ENCODE peak calls at places on chromosome 14, in ten cellular contexts. One of them, this sample, is unnamed.

GRCh38 chr14:39426605-39427004 is 5.6 kb downstream of the FBXO33 start:
- DNase-seq in lung microvascular endothelial cell: peak
- DNase-seq in GOT3: no peak
- DNase-seq in RPMI7951: peak
- DNase-seq in KBM-7: peak
- DNase-seq in WTC11: no peak
- DNase-seq in IMR-90: peak
- DNase-seq in SW480: peak
- DNase-seq in fibroblast of the conjunctiva: peak
- DNase-seq in substantia nigra: no peak
- DNase-seq in this sample: peak

GRCh38 chr14:93951798-93952540 is 24.4 kb downstream of the ASB2 start:
- DNase-seq in lung microvascular endothelial cell: no peak
- DNase-seq in GOT3: no peak
- DNase-seq in RPMI7951: no peak
- DNase-seq in KBM-7: no peak
- DNase-seq in WTC11: no peak
- DNase-seq in IMR-90: peak
- DNase-seq in SW480: no peak
- DNase-seq in fibroblast of the conjunctiva: no peak
- DNase-seq in substantia nigra: no peak
- DNase-seq in this sample: no peak

GRCh38 chr14:59870277-59871165 is at the start of gene RTN1:
- DNase-seq in lung microvascular endothelial cell: peak
- DNase-seq in GOT3: peak
- DNase-seq in RPMI7951: peak
- DNase-seq in KBM-7: peak
- DNase-seq in WTC11: peak
- DNase-seq in IMR-90: peak
- DNase-seq in SW480: peak
- DNase-seq in fibroblast of the conjunctiva: no peak
- DNase-seq in substantia nigra: peak
- DNase-seq in this sample: no peak

GRCh38 chr14:24348186-24348585 is 8.4 kb upstream of the RIPK3 start:
- DNase-seq in lung microvascular endothelial cell: no peak
- DNase-seq in GOT3: no peak
- DNase-seq in RPMI7951: no peak
- DNase-seq in KBM-7: no peak
- DNase-seq in WTC11: no peak
- DNase-seq in IMR-90: no peak
- DNase-seq in SW480: no peak
- DNase-seq in fibroblast of the conjunctiva: no peak
- DNase-seq in substantia nigra: no peak
- DNase-seq in this sample: no peak

GRCh38 chr14:54486685-54487084 is 2.1 kb downstream of the GMFB start:
- DNase-seq in lung microvascular endothelial cell: no peak
- DNase-seq in GOT3: no peak
- DNase-seq in RPMI7951: no peak
- DNase-seq in KBM-7: no peak
- DNase-seq in WTC11: no peak
- DNase-seq in IMR-90: no peak
- DNase-seq in SW480: no peak
- DNase-seq in fibroblast of the conjunctiva: no peak
- DNase-seq in substantia nigra: no peak
- DNase-seq in this sample: no peak

GRCh38 chr14:48349689-48350088 is 674.3 kb upstream of the MDGA2 start:
- DNase-seq in lung microvascular endothelial cell: no peak
- DNase-seq in GOT3: no peak
- DNase-seq in RPMI7951: no peak
- DNase-seq in KBM-7: no peak
- DNase-seq in WTC11: no peak
- DNase-seq in IMR-90: peak
- DNase-seq in SW480: no peak
- DNase-seq in fibroblast of the conjunctiva: no peak
- DNase-seq in substantia nigra: no peak
- DNase-seq in this sample: no peak

GRCh38 chr14:22314183-22314820 is 274.7 kb downstream of the DAD1 start:
- DNase-seq in lung microvascular endothelial cell: peak
- DNase-seq in GOT3: no peak
- DNase-seq in RPMI7951: peak
- DNase-seq in KBM-7: peak
- DNase-seq in WTC11: no peak
- DNase-seq in IMR-90: peak
- DNase-seq in SW480: peak
- DNase-seq in fibroblast of the conjunctiva: peak
- DNase-seq in substantia nigra: no peak
- DNase-seq in this sample: no peak

GRCh38 chr14:99775351-99775750 is 17.9 kb upstream of the EML1 start:
- DNase-seq in lung microvascular endothelial cell: no peak
- DNase-seq in GOT3: no peak
- DNase-seq in RPMI7951: no peak
- DNase-seq in KBM-7: no peak
- DNase-seq in WTC11: no peak
- DNase-seq in IMR-90: no peak
- DNase-seq in SW480: no peak
- DNase-seq in fibroblast of the conjunctiva: no peak
- DNase-seq in substantia nigra: no peak
- DNase-seq in this sample: no peak

GRCh38 chr14:100989924-100990323 is 86.4 kb upstream of the RTL1 start:
- DNase-seq in lung microvascular endothelial cell: no peak
- DNase-seq in GOT3: no peak
- DNase-seq in RPMI7951: peak
- DNase-seq in KBM-7: no peak
- DNase-seq in WTC11: no peak
- DNase-seq in IMR-90: peak
- DNase-seq in SW480: no peak
- DNase-seq in fibroblast of the conjunctiva: no peak
- DNase-seq in substantia nigra: no peak
- DNase-seq in this sample: no peak

GRCh38 chr14:63759454-63759853 is 31.6 kb upstream of the SGPP1 start:
- DNase-seq in lung microvascular endothelial cell: peak
- DNase-seq in GOT3: no peak
- DNase-seq in RPMI7951: peak
- DNase-seq in KBM-7: no peak
- DNase-seq in WTC11: no peak
- DNase-seq in IMR-90: peak
- DNase-seq in SW480: no peak
- DNase-seq in fibroblast of the conjunctiva: no peak
- DNase-seq in substantia nigra: no peak
- DNase-seq in this sample: no peak

GRCh38 chr14:103519043-103519836 is 3.4 kb downstream of the CKB start:
- DNase-seq in lung microvascular endothelial cell: no peak
- DNase-seq in GOT3: no peak
- DNase-seq in RPMI7951: no peak
- DNase-seq in KBM-7: peak
- DNase-seq in WTC11: no peak
- DNase-seq in IMR-90: no peak
- DNase-seq in SW480: no peak
- DNase-seq in fibroblast of the conjunctiva: no peak
- DNase-seq in substantia nigra: no peak
- DNase-seq in this sample: peak

GRCh38 chr14:40309124-40309523 is 876.9 kb upstream of the FBXO33 start:
- DNase-seq in lung microvascular endothelial cell: no peak
- DNase-seq in GOT3: no peak
- DNase-seq in RPMI7951: no peak
- DNase-seq in KBM-7: no peak
- DNase-seq in WTC11: no peak
- DNase-seq in IMR-90: no peak
- DNase-seq in SW480: no peak
- DNase-seq in fibroblast of the conjunctiva: no peak
- DNase-seq in substantia nigra: no peak
- DNase-seq in this sample: no peak

GRCh38 chr14:47691829-47692228 is 16.4 kb upstream of the MDGA2 start:
- DNase-seq in lung microvascular endothelial cell: no peak
- DNase-seq in GOT3: no peak
- DNase-seq in RPMI7951: no peak
- DNase-seq in KBM-7: no peak
- DNase-seq in WTC11: no peak
- DNase-seq in IMR-90: no peak
- DNase-seq in SW480: no peak
- DNase-seq in fibroblast of the conjunctiva: no peak
- DNase-seq in substantia nigra: no peak
- DNase-seq in this sample: no peak

GRCh38 chr14:102917056-102917385 is 5.4 kb upstream of the AMN start:
- DNase-seq in lung microvascular endothelial cell: no peak
- DNase-seq in GOT3: no peak
- DNase-seq in RPMI7951: no peak
- DNase-seq in KBM-7: no peak
- DNase-seq in WTC11: no peak
- DNase-seq in IMR-90: no peak
- DNase-seq in SW480: no peak
- DNase-seq in fibroblast of the conjunctiva: no peak
- DNase-seq in substantia nigra: no peak
- DNase-seq in this sample: no peak